ENCODE peak calls at places on chromosomes 6 and 20, in six cellular contexts. Y, R, P, N, F and C are unnamed samples.

GRCh38 chr20:59074456-59074855 is 31.9 kb upstream of the PRELID3B start:
- DNase-seq in Y (peak; percentile 6), R (no peak), P (no peak), N (no peak), F (peak; percentile 30), C (no peak)

GRCh38 chr6:109631403-109631802 is 59.6 kb downstream of the AK9 start:
- DNase-seq in Y (no peak), R (no peak), P (no peak), N (no peak), F (no peak), C (no peak)

GRCh38 chr6:156348376-156348775 is 428.8 kb upstream of the ARID1B start:
- DNase-seq in Y (no peak), R (no peak), P (no peak), N (no peak), F (no peak), C (no peak)

GRCh38 chr20:46999821-47000465 is 105.3 kb downstream of the EYA2 start:
- DNase-seq in Y (no peak), R (no peak), P (no peak), N (no peak), F (no peak), C (no peak)

GRCh38 chr20:51756653-51757052 is 11.5 kb downstream of the ATP9A start:
- DNase-seq in Y (no peak), R (no peak), P (no peak), N (no peak), F (no peak), C (no peak)

GRCh38 chr6:47064274-47064673 is 22.1 kb upstream of the ADGRF1 start:
- DNase-seq in Y (no peak), R (no peak), P (no peak), N (no peak), F (no peak), C (no peak)

GRCh38 chr20:47795214-47795667 is 10.0 kb upstream of the SULF2 start:
- DNase-seq in Y (no peak), R (no peak), P (no peak), N (no peak), F (no peak), C (no peak)

GRCh38 chr6:165233089-165233488 is 76.3 kb downstream of the C6orf118 start:
- DNase-seq in Y (no peak), R (no peak), P (no peak), N (no peak), F (no peak), C (no peak)

GRCh38 chr20:38393259-38393658 is 41.9 kb downstream of the SNHG17 start:
- DNase-seq in Y (no peak), R (no peak), P (no peak), N (no peak), F (no peak), C (no peak)

GRCh38 chr6:107489636-107490567 is at the start of gene SOBP:
- DNase-seq in Y (no peak), R (peak; percentile 60), P (no peak), N (no peak), F (no peak), C (peak; percentile 61)

GRCh38 chr6:112983741-112984221 is 636.7 kb downstream of the RFPL4B start:
- DNase-seq in Y (peak; percentile 19), R (no peak), P (no peak), N (peak; percentile 25), F (no peak), C (no peak)

GRCh38 chr6:15527838-15528617 is 134.8 kb downstream of the DTNBP1 start:
- DNase-seq in Y (no peak), R (no peak), P (no peak), N (peak; percentile 24), F (no peak), C (no peak)

GRCh38 chr20:38878798-38879197 is 47.4 kb upstream of the FAM83D start:
- DNase-seq in Y (no peak), R (no peak), P (no peak), N (peak; percentile 12), F (peak; percentile 15), C (peak; percentile 67)

GRCh38 chr20:24395151-24395550 is 74.3 kb upstream of the SYNDIG1 start:
- DNase-seq in Y (no peak), R (no peak), P (no peak), N (no peak), F (no peak), C (no peak)

GRCh38 chr20:51412991-51413471 is 129.5 kb downstream of the NFATC2 start:
- DNase-seq in Y (peak; percentile 19), R (no peak), P (no peak), N (peak; percentile 51), F (no peak), C (peak; percentile 82)

GRCh38 chr20:41192575-41192974 is 55.2 kb downstream of the PLCG1 start:
- DNase-seq in Y (no peak), R (no peak), P (no peak), N (no peak), F (no peak), C (no peak)

GRCh38 chr6:13614126-13614925 is 809 bp upstream of the NOL7 start:
- DNase-seq in Y (peak; percentile 14), R (no peak), P (no peak), N (peak; percentile 43), F (peak; percentile 0), C (peak; percentile 66)

GRCh38 chr6:128554302-128554701 is 33.9 kb upstream of the PTPRK start:
- DNase-seq in Y (no peak), R (no peak), P (no peak), N (peak; percentile 25), F (no peak), C (no peak)

GRCh38 chr6:150395388-150396009 is 26.7 kb downstream of the IYD start:
- DNase-seq in Y (peak; percentile 52), R (no peak), P (no peak), N (peak; percentile 65), F (peak; percentile 48), C (peak; percentile 75)

GRCh38 chr6:75349262-75349984 is 64.8 kb upstream of the TMEM30A start:
- DNase-seq in Y (peak; percentile 13), R (no peak), P (no peak), N (no peak), F (no peak), C (peak; percentile 29)

GRCh38 chr6:106253194-106253593 is 72.4 kb downstream of the ATG5 start:
- DNase-seq in Y (peak; percentile 89), R (no peak), P (no peak), N (peak; percentile 91), F (no peak), C (peak; percentile 81)

GRCh38 chr20:10955166-10955565 is 281.4 kb upstream of the JAG1 start:
- DNase-seq in Y (no peak), R (no peak), P (no peak), N (no peak), F (no peak), C (no peak)

GRCh38 chr6:169863149-169863525 is 111.7 kb downstream of the ERMARD start:
- DNase-seq in Y (no peak), R (no peak), P (no peak), N (no peak), F (no peak), C (peak; percentile 7)

GRCh38 chr6:4270799-4271198 is 135.4 kb upstream of the ECI2 start:
- DNase-seq in Y (peak; percentile 28), R (no peak), P (no peak), N (peak; percentile 45), F (no peak), C (peak; percentile 51)

GRCh38 chr6:39521826-39522377 is 199.4 kb upstream of the KCNK16 start:
- DNase-seq in Y (no peak), R (no peak), P (no peak), N (no peak), F (no peak), C (no peak)

GRCh38 chr6:112946051-112946450 is 598.9 kb downstream of the RFPL4B start:
- DNase-seq in Y (no peak), R (no peak), P (no peak), N (peak; percentile 61), F (no peak), C (no peak)

GRCh38 chr20:63223121-63223825 is 7.3 kb upstream of the YTHDF1 start:
- DNase-seq in Y (no peak), R (no peak), P (no peak), N (peak; percentile 32), F (peak; percentile 60), C (peak; percentile 57)

GRCh38 chr6:81995548-81996289 is 243.2 kb upstream of the TENT5A start:
- DNase-seq in Y (peak; percentile 55), R (no peak), P (no peak), N (peak; percentile 78), F (no peak), C (peak; percentile 20)

GRCh38 chr20:34368547-34368946 is 5.5 kb downstream of the ITCH start:
- DNase-seq in Y (no peak), R (no peak), P (no peak), N (no peak), F (no peak), C (no peak)

GRCh38 chr6:112348891-112349736 is 2.0 kb downstream of the RFPL4B start:
- DNase-seq in Y (no peak), R (no peak), P (no peak), N (peak; percentile 40), F (no peak), C (peak; percentile 29)